ENCODE peak calls at places on chromosomes 11 and 22, in five cellular contexts. S is HuH-7.5; F is stimulated activated CD4-positive, alpha-beta T cell treated with anti-CD3 and anti-CD28 coated beads, Interleukin-12 subunit alpha, Interleukin-12 subunit beta, amount 100 ng/mL, for 48 hours; G is GM20000; X is AG04449. L is an unnamed sample.
A peak's percentile ranks its signal among the peaks of the same experiment; 100 is the strongest.

GRCh38 chr11:96314326-96315050 is 28.5 kb downstream of the MAML2 start:
- DNase-seq in S (no peak), F (no peak), G (no peak), X (no peak), L (no peak)

GRCh38 chr22:37650463-37651136 is 7.9 kb upstream of the PDXP start:
- DNase-seq in S (no peak), F (no peak), G (no peak), X (no peak), L (no peak)

GRCh38 chr11:67307545-67308001 is 4.2 kb downstream of the SSH3 start:
- DNase-seq in S (no peak), F (no peak), G (no peak), X (no peak), L (peak; percentile 53)

GRCh38 chr11:61700221-61700620 is 20.0 kb downstream of the DAGLA start:
- DNase-seq in S (no peak), F (no peak), G (no peak), X (no peak), L (no peak)

GRCh38 chr11:118401880-118402590 is 629 bp downstream of the ATP5MG start:
- DNase-seq in S (peak; percentile 11), F (no peak), G (no peak), X (peak; percentile 67), L (no peak)

GRCh38 chr22:19810381-19811141 is 44.1 kb downstream of the GNB1L start:
- DNase-seq in S (no peak), F (no peak), G (no peak), X (peak; percentile 63), L (peak; percentile 48)

GRCh38 chr11:111878766-111879636 is at the start of the genes CFAP68 and FDXACB1:
- DNase-seq in S (peak; percentile 63), F (peak; percentile 91), G (peak; percentile 92), X (peak; percentile 76), L (peak; percentile 97)

GRCh38 chr11:128852327-128853023 is 14.6 kb downstream of the KCNJ1 start:
- DNase-seq in S (no peak), F (no peak), G (no peak), X (no peak), L (no peak)

GRCh38 chr22:39422721-39423120 is 23.1 kb downstream of the TAB1 start:
- DNase-seq in S (no peak), F (no peak), G (no peak), X (no peak), L (no peak)

GRCh38 chr11:100434821-100435641 is 252.1 kb upstream of the ARHGAP42 start:
- DNase-seq in S (no peak), F (no peak), G (no peak), X (no peak), L (no peak)

GRCh38 chr22:48979482-48979881 is 848.2 kb downstream of the BRD1 start:
- DNase-seq in S (no peak), F (no peak), G (no peak), X (no peak), L (no peak)

GRCh38 chr22:19886605-19887250 is 32.1 kb upstream of the GNB1L start:
- DNase-seq in S (no peak), F (no peak), G (no peak), X (no peak), L (peak; percentile 61)

GRCh38 chr22:39446239-39446721 is 10.5 kb upstream of the MGAT3 start:
- DNase-seq in S (no peak), F (no peak), G (peak; percentile 77), X (no peak), L (no peak)

GRCh38 chr22:43616645-43617044 is 195.5 kb downstream of the EFCAB6 start:
- DNase-seq in S (no peak), F (no peak), G (no peak), X (no peak), L (no peak)

GRCh38 chr11:100791103-100791502 is 104.0 kb downstream of the ARHGAP42 start:
- DNase-seq in S (no peak), F (no peak), G (no peak), X (no peak), L (no peak)

GRCh38 chr11:73314121-73314948 is 6.3 kb downstream of the ARHGEF17 start:
- DNase-seq in S (peak; percentile 55), F (no peak), G (peak; percentile 58), X (no peak), L (peak; percentile 81)

GRCh38 chr11:112320668-112321067 is 60.0 kb upstream of the PLET1 start:
- DNase-seq in S (no peak), F (no peak), G (no peak), X (peak; percentile 52), L (peak; percentile 77)

GRCh38 chr11:128480665-128481064 is 106.7 kb downstream of the ETS1 start:
- DNase-seq in S (no peak), F (no peak), G (no peak), X (no peak), L (no peak)

GRCh38 chr11:2190670-2191471 is 19.3 kb upstream of the TH start:
- DNase-seq in S (no peak), F (no peak), G (no peak), X (no peak), L (no peak)

GRCh38 chr11:21723681-21724080 is 469.2 kb upstream of the ANO5 start:
- DNase-seq in S (no peak), F (no peak), G (no peak), X (no peak), L (no peak)